ENCODE peak calls at places on chromosome 17, in six cellular contexts. R is HepG2, O is HCT116, K is GM12878, T is SK-N-SH, F is H1. Q is an unnamed sample.

GRCh38 chr17:59221159-59221847 is 992 bp downstream of the GDPD1 start:
- DNase-seq in F (no peak), R (no peak), O (no peak), K (no peak), T (peak; percentile 80), Q (no peak)

GRCh38 chr17:3695129-3695722 is 729 bp downstream of the P2RX5 start:
- DNase-seq in K (no peak), F (no peak), O (no peak), T (peak; percentile 71), R (no peak), Q (no peak)

GRCh38 chr17:75876938-75877751 is 1.2 kb downstream of the TRIM47 start:
- DNase-seq in F (no peak), T (peak; percentile 62), R (peak; percentile 74), O (peak; percentile 87), K (no peak), Q (no peak)

GRCh38 chr17:31515226-31515759 is 123.8 kb downstream of the RAB11FIP4 start:
- DNase-seq in K (no peak), F (no peak), R (no peak), O (no peak), T (no peak), Q (no peak)

GRCh38 chr17:15289285-15290185 is 24.4 kb upstream of the PMP22 start:
- DNase-seq in F (no peak), R (peak; percentile 25), T (peak; percentile 39), K (no peak), O (no peak), Q (no peak)

GRCh38 chr17:56902350-56902749 is 11.5 kb downstream of the TRIM25 start:
- DNase-seq in O (no peak), R (no peak), F (no peak), K (no peak), T (no peak), Q (no peak)

GRCh38 chr17:72725432-72726068 is 366.9 kb downstream of the SLC39A11 start:
- DNase-seq in O (peak; percentile 66), R (peak; percentile 66), T (peak; percentile 78), K (no peak), F (no peak), Q (peak; percentile 63)

GRCh38 chr17:15264542-15264941 is 584 bp downstream of the PMP22 start:
- DNase-seq in F (no peak), K (no peak), R (no peak), O (no peak), T (no peak), Q (no peak)

GRCh38 chr17:77322284-77322533 is 181.4 kb downstream of the SEC14L1 start:
- DNase-seq in K (no peak), T (no peak), O (no peak), R (no peak), F (no peak), Q (no peak)

GRCh38 chr17:1323336-1323735 is 43.9 kb downstream of the TRARG1 start:
- DNase-seq in K (no peak), T (no peak), O (no peak), F (no peak), R (no peak), Q (peak; percentile 86)

GRCh38 chr17:36978810-36979584 is 30.2 kb downstream of the AATF start:
- DNase-seq in F (no peak), T (no peak), O (no peak), K (no peak), R (no peak), Q (peak; percentile 40)

GRCh38 chr17:55275894-55276804 is 11.4 kb downstream of the HLF start:
- DNase-seq in R (peak; percentile 74), T (no peak), O (no peak), F (no peak), K (no peak), Q (no peak)

GRCh38 chr17:43714338-43715149 is 44.0 kb downstream of the SOST start:
- DNase-seq in F (no peak), K (no peak), O (no peak), R (no peak), T (no peak), Q (peak; percentile 16)

GRCh38 chr17:81037026-81037782 is 2.3 kb downstream of the BAIAP2 start:
- DNase-seq in K (no peak), R (peak; percentile 41), F (no peak), T (no peak), O (no peak), Q (peak; percentile 97)

GRCh38 chr17:72687941-72688340 is 404.5 kb downstream of the SLC39A11 start:
- DNase-seq in O (no peak), T (no peak), F (no peak), R (no peak), K (no peak), Q (no peak)

GRCh38 chr17:3260600-3260999 is 37.6 kb downstream of the OR3A1 start:
- DNase-seq in O (no peak), K (no peak), F (no peak), R (no peak), T (no peak), Q (no peak)

DNA sequence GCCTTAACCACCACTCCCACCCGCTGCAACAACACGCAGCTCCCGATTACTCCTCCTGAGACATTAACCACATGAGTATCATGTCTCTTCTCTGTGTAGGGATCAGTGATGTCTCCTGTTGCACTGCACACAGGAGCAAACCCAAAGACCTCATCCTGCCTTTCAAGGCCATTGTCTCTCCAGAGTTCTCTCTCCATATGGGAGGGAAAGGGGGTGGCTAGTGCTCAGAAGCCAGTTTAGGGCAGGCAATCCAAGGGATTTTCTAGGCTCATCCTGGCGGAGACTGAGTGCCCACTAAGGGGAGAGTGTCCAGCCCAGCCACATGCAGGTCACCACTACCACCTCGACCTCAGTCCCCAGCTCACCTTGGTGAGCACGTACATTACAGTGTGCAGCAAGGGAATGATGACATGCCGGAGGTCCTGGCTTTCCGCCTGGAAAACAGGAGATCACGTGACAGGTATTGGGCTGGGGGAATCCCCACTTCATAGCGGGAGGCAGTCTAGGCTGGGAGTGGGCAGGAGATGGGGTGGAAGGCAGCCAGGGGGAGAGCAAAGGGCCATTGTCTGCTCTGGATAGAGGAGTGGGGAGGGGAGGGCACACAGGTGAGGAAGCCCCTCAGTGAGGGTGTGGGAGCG is 29.9 kb downstream of the PIK3R6 start:
- DNase-seq in T (no peak), F (no peak), R (no peak), K (no peak), O (no peak), Q (no peak)
- TF ChIP-seq JUND in T (no peak), F (no peak), R (no peak), K (no peak), O (no peak), Q (no peak)

DNA sequence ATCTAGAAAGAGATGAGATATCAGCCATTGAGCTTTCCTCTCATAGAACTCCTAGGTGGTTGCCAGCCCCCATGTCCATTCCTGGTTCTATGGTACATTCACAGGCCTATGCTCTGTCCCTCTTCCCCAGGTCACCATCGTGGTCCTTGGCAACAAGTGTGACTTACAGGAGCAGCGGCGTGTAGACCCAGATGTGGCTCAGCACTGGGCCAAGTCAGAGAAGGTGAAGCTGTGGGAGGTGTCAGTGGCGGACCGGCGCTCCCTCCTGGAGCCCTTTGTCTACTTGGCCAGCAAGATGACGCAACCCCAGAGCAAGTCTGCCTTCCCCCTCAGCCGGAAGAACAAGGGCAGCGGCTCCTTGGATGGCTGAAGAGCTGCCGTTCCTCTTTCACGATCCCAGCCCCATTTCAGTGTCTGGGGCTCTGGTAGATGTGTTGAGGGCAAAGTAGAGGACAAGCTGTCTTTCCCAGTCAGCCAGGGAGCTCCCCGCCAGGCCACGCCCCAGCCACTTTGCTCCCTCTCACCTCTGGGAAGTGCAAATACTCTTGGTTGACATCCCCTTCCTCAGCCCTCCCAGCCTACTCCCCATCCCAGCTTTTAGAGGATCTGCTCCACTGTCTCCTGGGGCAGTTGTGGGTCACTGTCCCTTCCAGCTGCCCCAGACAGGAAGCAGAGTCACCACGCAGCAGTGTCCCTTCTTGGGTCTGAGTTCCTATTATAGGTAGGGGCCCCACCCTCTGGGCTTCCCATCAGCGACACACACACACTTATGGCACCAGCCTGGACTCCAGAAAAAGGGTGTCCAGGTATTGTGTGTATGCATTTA is 3.8 kb downstream of the NKIRAS2 start:
- DNase-seq in F (no peak), R (no peak), K (no peak), O (no peak), T (no peak), Q (no peak)
- TF ChIP-seq JUND in F (no peak), R (no peak), K (no peak), O (no peak), T (no peak), Q (no peak)

GRCh38 chr17:28726396-28726911 is 421 bp upstream of the TLCD1 start:
- DNase-seq in T (no peak), F (no peak), O (peak; percentile 53), R (peak; percentile 48), K (no peak), Q (peak; percentile 65)
- TF ChIP-seq JUND in T (no peak), F (no peak), O (no peak), R (no peak), K (no peak), Q (no peak)

GRCh38 chr17:7705269-7706255 is 560 bp downstream of the EFNB3 start:
- DNase-seq in F (no peak), K (no peak), O (no peak), R (no peak), T (peak; percentile 67), Q (no peak)
- TF ChIP-seq JUND in F (no peak), K (no peak), O (no peak), R (no peak), T (no peak), Q (no peak)

GRCh38 chr17:34386925-34387550 is 24.0 kb upstream of the CCL1 start:
- DNase-seq in K (no peak), R (no peak), O (no peak), T (no peak), F (no peak), Q (no peak)
- TF ChIP-seq JUND in K (no peak), R (no peak), O (no peak), T (no peak), F (no peak), Q (no peak)

DNA sequence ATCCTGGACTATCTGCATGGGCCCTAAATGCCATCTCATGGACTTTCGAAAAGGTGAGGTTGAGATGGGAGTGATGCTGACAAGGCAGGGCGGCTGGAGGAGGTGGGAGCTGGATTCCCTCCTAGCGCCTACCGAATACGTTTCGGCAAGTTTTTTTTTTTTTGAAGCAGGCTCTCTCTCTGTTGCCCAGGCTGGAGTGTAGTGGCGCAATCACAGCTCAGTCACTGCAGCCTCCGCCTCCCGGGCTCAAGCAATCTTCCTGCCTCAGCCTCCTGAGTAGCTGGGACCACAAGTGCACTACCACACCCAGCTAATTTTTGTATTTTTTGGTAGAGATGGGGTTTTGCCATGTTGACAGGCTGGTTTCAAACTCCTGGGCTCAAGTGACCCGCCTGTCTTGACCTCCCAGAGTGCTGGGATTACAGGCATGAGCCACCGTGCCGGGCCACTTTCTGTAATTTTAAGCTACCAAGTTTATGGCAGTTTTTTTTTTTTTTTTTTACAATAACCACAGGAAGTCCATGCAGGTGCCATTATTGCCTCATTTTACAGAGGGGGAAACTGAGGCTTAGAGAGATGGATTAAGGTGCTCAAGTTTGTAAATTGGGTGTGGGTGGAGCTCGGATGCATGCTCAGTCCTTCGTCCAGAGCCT is 246.4 kb downstream of the PRKCA start:
- DNase-seq in R (no peak), K (no peak), F (no peak), T (no peak), O (no peak), Q (no peak)
- TF ChIP-seq JUND in R (no peak), K (no peak), F (no peak), T (no peak), O (no peak), Q (no peak)